ENCODE peak calls at places on chromosomes 12 and 14, in seven cellular contexts. One of them, this sample, is unnamed.

GRCh38 chr12:109762673-109763191 is 49.1 kb downstream of the FAM222A start:
- DNase-seq in activated CD4-positive, alpha-beta T cell treated with anti-CD3 and anti-CD28 coated beads, Interleukin-2, amount 10 ng/mL, durations not matched to agents 7 days and 5 days: no peak
- DNase-seq in HTR-8/SVneo: no peak
- DNase-seq in NCI-H1092: no peak
- DNase-seq in hypothalamus: no peak
- DNase-seq in stimulated activated CD4-positive, alpha-beta T cell treated with anti-CD3 and anti-CD28 coated beads, Interleukin-1b, Interleukin-23, amount 100 ng/mL, for 24 hours: no peak
- DNase-seq in T follicular helper cell: no peak
- DNase-seq in this sample: no peak

GRCh38 chr12:24911284-24911791 is 37.6 kb downstream of the BCAT1 start:
- DNase-seq in activated CD4-positive, alpha-beta T cell treated with anti-CD3 and anti-CD28 coated beads, Interleukin-2, amount 10 ng/mL, durations not matched to agents 7 days and 5 days: no peak
- DNase-seq in HTR-8/SVneo: no peak
- DNase-seq in NCI-H1092: no peak
- DNase-seq in hypothalamus: no peak
- DNase-seq in stimulated activated CD4-positive, alpha-beta T cell treated with anti-CD3 and anti-CD28 coated beads, Interleukin-1b, Interleukin-23, amount 100 ng/mL, for 24 hours: no peak
- DNase-seq in T follicular helper cell: no peak
- DNase-seq in this sample: no peak

GRCh38 chr12:91998316-91998715 is 147.3 kb downstream of the BTG1 start:
- DNase-seq in activated CD4-positive, alpha-beta T cell treated with anti-CD3 and anti-CD28 coated beads, Interleukin-2, amount 10 ng/mL, durations not matched to agents 7 days and 5 days: no peak
- DNase-seq in HTR-8/SVneo: no peak
- DNase-seq in NCI-H1092: no peak
- DNase-seq in hypothalamus: no peak
- DNase-seq in stimulated activated CD4-positive, alpha-beta T cell treated with anti-CD3 and anti-CD28 coated beads, Interleukin-1b, Interleukin-23, amount 100 ng/mL, for 24 hours: no peak
- DNase-seq in T follicular helper cell: no peak
- DNase-seq in this sample: no peak

GRCh38 chr14:85195872-85196477 is 334.0 kb upstream of the FLRT2 start:
- DNase-seq in activated CD4-positive, alpha-beta T cell treated with anti-CD3 and anti-CD28 coated beads, Interleukin-2, amount 10 ng/mL, durations not matched to agents 7 days and 5 days: no peak
- DNase-seq in HTR-8/SVneo: no peak
- DNase-seq in NCI-H1092: no peak
- DNase-seq in hypothalamus: no peak
- DNase-seq in stimulated activated CD4-positive, alpha-beta T cell treated with anti-CD3 and anti-CD28 coated beads, Interleukin-1b, Interleukin-23, amount 100 ng/mL, for 24 hours: no peak
- DNase-seq in T follicular helper cell: no peak
- DNase-seq in this sample: no peak

GRCh38 chr14:100294963-100295330 is 11.3 kb downstream of the SLC25A29 start:
- DNase-seq in activated CD4-positive, alpha-beta T cell treated with anti-CD3 and anti-CD28 coated beads, Interleukin-2, amount 10 ng/mL, durations not matched to agents 7 days and 5 days: no peak
- DNase-seq in HTR-8/SVneo: no peak
- DNase-seq in NCI-H1092: no peak
- DNase-seq in hypothalamus: no peak
- DNase-seq in stimulated activated CD4-positive, alpha-beta T cell treated with anti-CD3 and anti-CD28 coated beads, Interleukin-1b, Interleukin-23, amount 100 ng/mL, for 24 hours: no peak
- DNase-seq in T follicular helper cell: no peak
- DNase-seq in this sample: no peak

GRCh38 chr14:21408152-21408551 is 24.3 kb upstream of the SUPT16H start:
- DNase-seq in activated CD4-positive, alpha-beta T cell treated with anti-CD3 and anti-CD28 coated beads, Interleukin-2, amount 10 ng/mL, durations not matched to agents 7 days and 5 days: no peak
- DNase-seq in HTR-8/SVneo: no peak
- DNase-seq in NCI-H1092: no peak
- DNase-seq in hypothalamus: no peak
- DNase-seq in stimulated activated CD4-positive, alpha-beta T cell treated with anti-CD3 and anti-CD28 coated beads, Interleukin-1b, Interleukin-23, amount 100 ng/mL, for 24 hours: no peak
- DNase-seq in T follicular helper cell: no peak
- DNase-seq in this sample: no peak

GRCh38 chr12:91007531-91008290 is 2.9 kb upstream of the EPYC start:
- DNase-seq in activated CD4-positive, alpha-beta T cell treated with anti-CD3 and anti-CD28 coated beads, Interleukin-2, amount 10 ng/mL, durations not matched to agents 7 days and 5 days: peak
- DNase-seq in HTR-8/SVneo: no peak
- DNase-seq in NCI-H1092: no peak
- DNase-seq in hypothalamus: no peak
- DNase-seq in stimulated activated CD4-positive, alpha-beta T cell treated with anti-CD3 and anti-CD28 coated beads, Interleukin-1b, Interleukin-23, amount 100 ng/mL, for 24 hours: no peak
- DNase-seq in T follicular helper cell: no peak
- DNase-seq in this sample: no peak

GRCh38 chr12:58387199-58387598 is 445.8 kb downstream of the ATP23 start:
- DNase-seq in activated CD4-positive, alpha-beta T cell treated with anti-CD3 and anti-CD28 coated beads, Interleukin-2, amount 10 ng/mL, durations not matched to agents 7 days and 5 days: no peak
- DNase-seq in HTR-8/SVneo: no peak
- DNase-seq in NCI-H1092: no peak
- DNase-seq in hypothalamus: no peak
- DNase-seq in stimulated activated CD4-positive, alpha-beta T cell treated with anti-CD3 and anti-CD28 coated beads, Interleukin-1b, Interleukin-23, amount 100 ng/mL, for 24 hours: no peak
- DNase-seq in T follicular helper cell: no peak
- DNase-seq in this sample: no peak

GRCh38 chr14:65290830-65291229 is 121.7 kb upstream of the FUT8 start:
- DNase-seq in activated CD4-positive, alpha-beta T cell treated with anti-CD3 and anti-CD28 coated beads, Interleukin-2, amount 10 ng/mL, durations not matched to agents 7 days and 5 days: no peak
- DNase-seq in HTR-8/SVneo: peak
- DNase-seq in NCI-H1092: no peak
- DNase-seq in hypothalamus: no peak
- DNase-seq in stimulated activated CD4-positive, alpha-beta T cell treated with anti-CD3 and anti-CD28 coated beads, Interleukin-1b, Interleukin-23, amount 100 ng/mL, for 24 hours: no peak
- DNase-seq in T follicular helper cell: no peak
- DNase-seq in this sample: no peak

GRCh38 chr14:105076805-105077648 is 11.8 kb upstream of the GPR132 start:
- DNase-seq in activated CD4-positive, alpha-beta T cell treated with anti-CD3 and anti-CD28 coated beads, Interleukin-2, amount 10 ng/mL, durations not matched to agents 7 days and 5 days: peak
- DNase-seq in HTR-8/SVneo: no peak
- DNase-seq in NCI-H1092: no peak
- DNase-seq in hypothalamus: no peak
- DNase-seq in stimulated activated CD4-positive, alpha-beta T cell treated with anti-CD3 and anti-CD28 coated beads, Interleukin-1b, Interleukin-23, amount 100 ng/mL, for 24 hours: no peak
- DNase-seq in T follicular helper cell: no peak
- DNase-seq in this sample: no peak

This sample was measured in head of caudate nucleus.